ENCODE peak calls at places on chromosomes 4 and X, in nine cellular contexts. Y is G401; S is activated T-cell treated with anti-CD3 and anti-CD28 coated beads for 1 hour; L is type B pancreatic cell; R is KBM-7; N is stromal cell of bone marrow; A is NCI-H1105; B is T-helper 9 cell; K is effector memory CD4-positive, alpha-beta T cell. E is an unnamed sample.

GRCh38 chr4:152200776-152201333 is 335.0 kb downstream of the FBXW7 start:
- DNase-seq in Y (no peak), S (no peak), L (no peak), R (no peak), N (no peak), A (no peak), B (no peak), K (no peak), E (no peak)

GRCh38 chrX:15564981-15565579 is 35.7 kb downstream of the ACE2 start:
- DNase-seq in Y (peak), S (no peak), L (no peak), R (peak), N (peak), A (peak), B (no peak), K (no peak), E (peak)

GRCh38 chr4:101122019-101122418 is 225.3 kb downstream of the PPP3CA start:
- DNase-seq in Y (no peak), S (no peak), L (no peak), R (no peak), N (no peak), A (no peak), B (no peak), K (no peak), E (no peak)

GRCh38 chr4:75584067-75584466 is 28.2 kb downstream of the ODAPH start:
- DNase-seq in Y (peak), S (no peak), L (no peak), R (no peak), N (no peak), A (no peak), B (no peak), K (no peak), E (no peak)

GRCh38 chr4:73899321-73899720 is 30.1 kb downstream of the CXCL1 start:
- DNase-seq in Y (no peak), S (no peak), L (no peak), R (no peak), N (no peak), A (no peak), B (no peak), K (no peak), E (no peak)

GRCh38 chr4:87243426-87244053 is 23.1 kb upstream of the KLHL8 start:
- DNase-seq in Y (no peak), S (no peak), L (no peak), R (peak), N (no peak), A (no peak), B (no peak), K (no peak), E (no peak)

GRCh38 chr4:41256740-41257256 is at the start of gene UCHL1:
- DNase-seq in Y (peak), S (no peak), L (peak), R (peak), N (peak), A (peak), B (no peak), K (no peak), E (peak)

GRCh38 chrX:44062842-44063241 is 89.7 kb upstream of the NDP start:
- DNase-seq in Y (no peak), S (no peak), L (no peak), R (peak), N (no peak), A (no peak), B (no peak), K (no peak), E (no peak)

GRCh38 chr4:186781032-186781917 is 57.6 kb upstream of the FAT1 start:
- DNase-seq in Y (no peak), S (no peak), L (no peak), R (no peak), N (no peak), A (no peak), B (no peak), K (no peak), E (no peak)

GRCh38 chr4:125316391-125316780 is 1.6 kb downstream of the FAT4 start:
- DNase-seq in Y (no peak), S (no peak), L (peak), R (no peak), N (no peak), A (no peak), B (no peak), K (no peak), E (peak)

GRCh38 chr4:89303177-89303576 is 4.4 kb downstream of the GPRIN3 start:
- DNase-seq in Y (peak), S (no peak), L (no peak), R (no peak), N (no peak), A (no peak), B (no peak), K (no peak), E (no peak)

GRCh38 chrX:54540289-54540688 is 10.3 kb downstream of the GNL3L start:
- DNase-seq in Y (no peak), S (no peak), L (no peak), R (no peak), N (no peak), A (no peak), B (no peak), K (no peak), E (no peak)

GRCh38 chr4:129344058-129344457 is 248.1 kb downstream of the C4orf33 start:
- DNase-seq in Y (peak), S (no peak), L (no peak), R (peak), N (no peak), A (no peak), B (no peak), K (no peak), E (no peak)

GRCh38 chr4:173415092-173415491 is 16.2 kb upstream of the SCRG1 start:
- DNase-seq in Y (no peak), S (no peak), L (no peak), R (peak), N (no peak), A (no peak), B (no peak), K (no peak), E (no peak)

GRCh38 chrX:136528645-136529315 is 3.2 kb upstream of the VGLL1 start:
- DNase-seq in Y (no peak), S (no peak), L (no peak), R (peak), N (no peak), A (no peak), B (no peak), K (no peak), E (no peak)

GRCh38 chr4:140724780-140725179 is 31.4 kb downstream of the TBC1D9 start:
- DNase-seq in Y (no peak), S (no peak), L (no peak), R (no peak), N (no peak), A (no peak), B (no peak), K (no peak), E (no peak)

GRCh38 chr4:186617921-186618320 is 62.6 kb upstream of the MTNR1A start:
- DNase-seq in Y (no peak), S (no peak), L (no peak), R (no peak), N (no peak), A (no peak), B (no peak), K (no peak), E (no peak)

GRCh38 chr4:71608674-71609062 is 175.2 kb downstream of the GC start:
- DNase-seq in Y (no peak), S (no peak), L (no peak), R (no peak), N (no peak), A (no peak), B (no peak), K (no peak), E (no peak)

GRCh38 chr4:88308587-88308986 is 24.2 kb upstream of the PPM1K start:
- DNase-seq in Y (no peak), S (no peak), L (no peak), R (no peak), N (no peak), A (no peak), B (no peak), K (no peak), E (no peak)

GRCh38 chr4:94455081-94455480 is 3.3 kb downstream of the PDLIM5 start:
- DNase-seq in Y (no peak), S (no peak), L (no peak), R (no peak), N (peak), A (no peak), B (no peak), K (no peak), E (peak)

GRCh38 chr4:184232975-184233374 is 15.3 kb upstream of the ENPP6 start:
- DNase-seq in Y (no peak), S (no peak), L (no peak), R (no peak), N (no peak), A (no peak), B (no peak), K (no peak), E (no peak)

GRCh38 chrX:724256-724655 is 93.7 kb downstream of the SHOX start:
- DNase-seq in Y (no peak), S (no peak), L (no peak), R (peak), N (no peak), A (no peak), B (no peak), K (no peak), E (no peak)

GRCh38 chrX:15714529-15714928 is 23.5 kb upstream of the CA5B start:
- DNase-seq in Y (peak), S (no peak), L (no peak), R (no peak), N (no peak), A (no peak), B (no peak), K (no peak), E (peak)

GRCh38 chr4:27947320-27947719 is 1086.7 kb downstream of the STIM2 start:
- DNase-seq in Y (no peak), S (no peak), L (no peak), R (no peak), N (no peak), A (no peak), B (no peak), K (no peak), E (no peak)

GRCh38 chrX:101219840-101220191 is 230 bp downstream of the DRP2 start:
- DNase-seq in Y (no peak), S (no peak), L (no peak), R (no peak), N (no peak), A (no peak), B (no peak), K (no peak), E (peak)

GRCh38 chrX:10611441-10612090 is 8.8 kb downstream of the MID1 start:
- DNase-seq in Y (no peak), S (no peak), L (no peak), R (no peak), N (no peak), A (no peak), B (no peak), K (no peak), E (no peak)

GRCh38 chrX:9071031-9071650 is 37.2 kb upstream of the FAM9B start:
- DNase-seq in Y (no peak), S (no peak), L (no peak), R (no peak), N (peak), A (no peak), B (no peak), K (no peak), E (no peak)

GRCh38 chrX:10859353-10859752 is 239.0 kb upstream of the MID1 start:
- DNase-seq in Y (no peak), S (no peak), L (no peak), R (peak), N (no peak), A (no peak), B (no peak), K (no peak), E (no peak)

GRCh38 chr4:172986114-172986513 is 182.5 kb upstream of the GALNT7 start:
- DNase-seq in Y (no peak), S (no peak), L (no peak), R (no peak), N (no peak), A (no peak), B (no peak), K (no peak), E (no peak)

GRCh38 chr4:6408263-6408662 is 64.2 kb downstream of the PPP2R2C start:
- DNase-seq in Y (no peak), S (no peak), L (no peak), R (no peak), N (no peak), A (no peak), B (no peak), K (no peak), E (no peak)

GRCh38 chr4:140233811-140234696 is 80.1 kb upstream of the MAML3 start:
- DNase-seq in Y (no peak), S (no peak), L (no peak), R (no peak), N (no peak), A (no peak), B (no peak), K (no peak), E (no peak)

GRCh38 chr4:25535278-25535677 is 120.4 kb upstream of the SLC34A2 start:
- DNase-seq in Y (no peak), S (no peak), L (no peak), R (no peak), N (no peak), A (no peak), B (no peak), K (no peak), E (peak)

GRCh38 chrX:69139516-69139915 is 25.7 kb downstream of the PJA1 start:
- DNase-seq in Y (no peak), S (no peak), L (no peak), R (no peak), N (no peak), A (no peak), B (no peak), K (no peak), E (no peak)

GRCh38 chr4:99074816-99075215 is 13.8 kb downstream of the ADH5 start:
- DNase-seq in Y (no peak), S (no peak), L (no peak), R (no peak), N (no peak), A (no peak), B (no peak), K (no peak), E (no peak)

GRCh38 chr4:180150818-180151217 is 2092.4 kb upstream of the TENM3 start:
- DNase-seq in Y (no peak), S (no peak), L (no peak), R (peak), N (no peak), A (no peak), B (no peak), K (no peak), E (no peak)

GRCh38 chrX:137748827-137749226 is 182.9 kb downstream of the ZIC3 start:
- DNase-seq in Y (no peak), S (no peak), L (no peak), R (no peak), N (no peak), A (no peak), B (no peak), K (no peak), E (no peak)

E was measured in Ammon's horn.